ENCODE peak calls at places on chromosomes 6 and 20, in seven cellular contexts. M, S, K, W, Z, E and L are unnamed samples.

GRCh38 chr6:33716379-33716778 is 4.9 kb upstream of the UQCC2 start:
- DNase-seq in S (no peak), W (no peak), M (peak), K (no peak), Z (no peak), E (no peak), L (no peak)

GRCh38 chr20:59920944-59921343 is 12.5 kb downstream of the SYCP2 start:
- DNase-seq in W (no peak), K (no peak), S (no peak), M (no peak), E (no peak), Z (no peak), L (no peak)

GRCh38 chr20:38843346-38843745 is 37.8 kb downstream of the PPP1R16B start:
- DNase-seq in K (no peak), W (no peak), E (no peak), S (no peak), Z (no peak), M (no peak), L (no peak)

GRCh38 chr6:133806358-133806757 is 82.6 kb upstream of the TCF21 start:
- DNase-seq in E (no peak), W (no peak), S (no peak), Z (no peak), K (no peak), M (no peak), L (no peak)

GRCh38 chr6:135030056-135030473 is 24.6 kb downstream of the HBS1L start:
- DNase-seq in S (no peak), E (no peak), K (no peak), Z (no peak), M (no peak), W (peak), L (no peak)

GRCh38 chr6:37204014-37204751 is 34.2 kb downstream of the PIM1 start:
- DNase-seq in E (peak), K (peak), W (no peak), Z (no peak), S (no peak), M (no peak), L (no peak)

GRCh38 chr6:82906489-82906888 is 159.2 kb downstream of the UBE3D start:
- DNase-seq in Z (no peak), M (no peak), E (no peak), S (no peak), W (no peak), K (no peak), L (peak)

GRCh38 chr20:58645277-58645968 is 5.7 kb upstream of the STX16 start:
- DNase-seq in K (no peak), Z (no peak), E (peak), M (no peak), W (no peak), S (no peak), L (peak)

GRCh38 chr20:16428112-16428511 is 145.1 kb downstream of the KIF16B start:
- DNase-seq in K (no peak), W (no peak), S (no peak), Z (no peak), E (no peak), M (no peak), L (no peak)

GRCh38 chr6:14021449-14021848 is 96.1 kb upstream of the CD83 start:
- DNase-seq in S (no peak), M (no peak), E (no peak), Z (no peak), K (no peak), W (no peak), L (no peak)

GRCh38 chr6:6925391-6926164 is 182.2 kb upstream of the RREB1 start:
- DNase-seq in W (no peak), E (no peak), Z (no peak), S (no peak), K (no peak), M (no peak), L (no peak)

GRCh38 chr6:155171109-155171746 is 92.6 kb upstream of the CLDN20 start:
- DNase-seq in E (peak), M (peak), K (no peak), Z (no peak), S (no peak), W (peak), L (peak)

GRCh38 chr20:18637296-18637695 is 49.4 kb downstream of the DTD1 start:
- DNase-seq in Z (no peak), W (no peak), K (no peak), S (no peak), M (no peak), E (no peak), L (no peak)

GRCh38 chr6:134307074-134307473 is 10.8 kb downstream of the SGK1 start:
- DNase-seq in M (no peak), S (no peak), K (no peak), E (no peak), W (no peak), Z (no peak), L (no peak)

GRCh38 chr6:324729-325125 is 32.4 kb downstream of the DUSP22 start:
- DNase-seq in W (no peak), Z (peak), M (no peak), K (no peak), S (no peak), E (no peak), L (no peak)

GRCh38 chr20:49037962-49038387 is 8.1 kb upstream of the CSE1L start:
- DNase-seq in W (no peak), K (no peak), S (no peak), E (no peak), M (no peak), Z (no peak), L (no peak)

GRCh38 chr6:4352731-4353130 is 217.4 kb upstream of the ECI2 start:
- DNase-seq in E (no peak), M (no peak), Z (no peak), S (no peak), K (no peak), W (no peak), L (no peak)

GRCh38 chr6:158041788-158042187 is 60.1 kb downstream of the SYNJ2 start:
- DNase-seq in W (no peak), E (no peak), K (no peak), M (no peak), Z (no peak), S (no peak), L (no peak)

GRCh38 chr6:28433119-28433518 is 10.2 kb downstream of the ZSCAN23 start:
- DNase-seq in Z (no peak), E (no peak), S (no peak), W (no peak), M (no peak), K (peak), L (no peak)

GRCh38 chr6:21666200-21666671 is 72.7 kb downstream of the SOX4 start:
- DNase-seq in S (no peak), M (no peak), Z (peak), K (no peak), W (no peak), E (no peak), L (peak)

GRCh38 chr6:21665101-21665435 is 71.5 kb downstream of the SOX4 start:
- DNase-seq in K (no peak), W (no peak), S (no peak), Z (no peak), E (no peak), M (no peak), L (peak)

GRCh38 chr6:21664263-21665081 is 70.9 kb downstream of the SOX4 start:
- DNase-seq in K (no peak), E (no peak), Z (peak), S (no peak), M (no peak), W (no peak), L (peak)

GRCh38 chr6:21666788-21667681 is 73.5 kb downstream of the SOX4 start:
- DNase-seq in S (no peak), Z (peak), M (no peak), W (no peak), K (no peak), E (no peak), L (peak)

DNA sequence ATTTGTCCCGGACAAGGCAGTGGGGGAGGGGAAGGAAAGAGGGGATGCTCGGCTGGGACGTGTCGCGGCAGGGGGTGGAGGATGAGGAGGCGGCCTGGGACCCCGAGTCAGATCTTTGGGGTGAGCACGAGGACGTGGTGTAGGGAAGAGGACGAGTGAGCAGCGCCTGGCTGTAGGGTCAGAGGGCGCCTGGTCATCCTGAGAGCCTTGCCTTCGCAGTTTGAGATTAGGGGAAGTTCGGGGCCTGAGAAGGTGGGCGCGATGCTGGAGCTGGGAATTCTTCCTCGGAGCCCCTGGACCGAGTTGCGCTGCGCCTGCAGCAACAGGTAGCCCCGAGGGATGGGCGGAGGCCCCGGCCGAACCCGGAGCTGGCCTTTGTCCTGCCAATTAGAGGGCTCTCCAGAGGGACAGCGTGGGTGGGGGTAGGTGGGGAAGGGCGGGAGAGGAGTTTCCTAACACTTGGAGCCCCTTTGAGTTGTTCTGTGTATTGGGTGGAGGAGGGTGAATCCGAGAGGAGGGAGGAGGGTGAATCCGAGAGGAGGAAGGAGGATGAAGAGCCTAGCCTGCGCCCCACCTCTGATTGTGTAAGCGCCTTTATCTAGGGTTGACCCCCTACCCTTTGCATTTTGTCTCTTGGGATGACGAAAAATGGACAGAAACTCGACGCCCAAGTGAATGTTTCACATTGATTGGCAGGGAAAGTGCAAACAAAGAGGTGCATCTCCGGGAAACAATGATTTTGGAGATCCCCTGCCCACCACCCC is 72.1 kb downstream of the SOX4 start:
- DNase-seq in Z (peak), E (no peak), S (peak), W (no peak), M (no peak), K (no peak), L (peak)
- TF ChIP-seq EZH2 in Z (no peak), E (peak), S (no peak), W (peak), M (no peak), K (no peak), L (no peak)

GRCh38 chr6:148507774-148508173 is 165.1 kb downstream of the SASH1 start:
- DNase-seq in E (no peak), M (no peak), W (no peak), K (no peak), S (no peak), Z (no peak), L (no peak)
- TF ChIP-seq POLR2AphosphoS5 in E (no peak), M (no peak), W (no peak), K (no peak), S (no peak), Z (no peak), L (no peak)

DNA sequence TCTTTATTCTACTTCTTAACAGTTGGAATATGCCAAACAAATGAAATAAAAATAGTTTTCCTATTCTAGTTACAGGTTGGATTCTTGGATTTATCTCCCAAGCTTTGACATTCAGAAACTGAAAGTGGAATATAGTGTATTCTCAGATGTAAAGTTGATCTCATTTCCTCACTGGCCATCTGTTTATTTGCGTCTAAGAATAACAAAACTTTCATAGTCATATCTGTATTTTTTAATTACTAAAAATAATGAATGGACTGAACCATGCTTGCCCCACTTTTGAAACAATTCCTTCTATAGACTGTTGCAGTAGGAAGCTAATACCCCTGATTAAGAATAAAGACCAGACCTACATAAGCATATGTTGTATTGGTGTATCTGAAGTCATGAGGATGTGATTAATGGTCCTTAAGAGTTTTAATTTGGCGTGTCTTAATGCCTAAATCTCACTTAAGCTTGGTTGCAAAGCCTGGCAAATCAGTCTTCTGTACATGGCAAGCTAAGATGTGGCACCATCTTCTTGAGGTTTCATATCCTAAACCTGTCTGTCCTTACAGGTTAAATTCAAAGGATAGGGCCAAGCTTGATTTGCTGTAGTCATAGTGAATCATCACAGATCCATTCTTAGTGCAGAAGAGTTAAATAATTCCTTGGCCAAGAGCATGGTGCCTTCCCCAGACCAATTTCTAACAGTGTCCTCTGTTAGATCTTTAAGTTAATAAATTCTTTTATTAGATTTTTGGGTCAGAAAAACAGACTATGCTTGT is 58.9 kb downstream of the FOXO3 start:
- DNase-seq in M (no peak), S (no peak), Z (no peak), E (no peak), K (no peak), W (no peak), L (peak)
- H3K4me2 ChIP-seq in M (peak), S (no peak), Z (no peak), E (no peak), K (no peak), W (peak), L (peak)

GRCh38 chr6:108113557-108114519 is 39.3 kb upstream of the OSTM1 start:
- DNase-seq in W (no peak), Z (peak), E (peak), K (peak), S (no peak), M (peak), L (peak)

GRCh38 chr6:108116781-108117426 is 42.4 kb upstream of the OSTM1 start:
- DNase-seq in K (no peak), W (no peak), S (no peak), M (no peak), E (no peak), Z (peak), L (no peak)

GRCh38 chr6:108115598-108116058 is 41.1 kb upstream of the OSTM1 start:
- DNase-seq in M (peak), Z (peak), S (no peak), K (peak), E (peak), W (no peak), L (peak)

GRCh38 chr6:108116424-108116780 is 41.9 kb upstream of the OSTM1 start:
- DNase-seq in W (no peak), Z (no peak), K (no peak), S (no peak), M (no peak), E (no peak), L (no peak)

DNA sequence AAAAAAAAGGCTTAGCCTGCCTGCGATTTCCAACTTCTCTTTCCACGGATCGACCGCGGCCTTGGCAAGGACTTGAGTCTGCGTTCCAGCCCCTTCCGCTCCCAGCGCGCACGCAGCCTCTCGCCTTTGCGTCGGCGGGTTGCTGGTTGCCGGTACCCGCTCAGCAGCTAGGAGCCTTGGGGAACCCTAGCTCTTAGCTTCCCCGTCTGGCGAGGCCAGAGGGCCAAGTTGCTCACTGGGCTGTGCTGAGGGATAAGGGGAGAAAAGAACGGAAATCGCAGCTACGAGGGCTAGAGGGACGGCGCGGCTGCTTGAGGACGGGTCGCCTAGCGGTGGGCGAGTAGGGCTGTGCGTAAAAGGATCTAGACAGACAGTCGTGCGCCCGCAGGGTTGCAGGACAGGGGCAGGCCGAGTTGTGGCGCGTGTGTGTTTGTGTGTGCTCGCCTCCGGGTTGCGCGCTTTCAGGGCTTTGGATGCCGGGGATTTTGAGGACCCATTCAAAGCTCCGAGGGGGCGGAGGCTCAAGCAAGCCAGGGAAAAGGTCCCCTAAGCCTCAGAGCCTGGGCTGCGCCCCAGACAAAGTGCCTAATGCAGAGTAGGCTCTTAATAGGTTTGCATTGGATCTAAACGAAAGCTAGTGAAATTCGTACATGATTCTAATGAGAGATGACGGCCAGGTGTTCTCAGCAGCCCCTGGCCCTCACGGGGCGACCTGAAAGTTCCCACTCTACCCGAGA is 40.5 kb upstream of the OSTM1 start:
- DNase-seq in E (no peak), M (no peak), Z (peak), K (no peak), S (no peak), W (no peak), L (peak)
- TF ChIP-seq EZH2 in E (no peak), M (no peak), Z (peak), K (no peak), S (peak), W (no peak), L (no peak)